ENCODE peak calls at places on chromosomes 3 and 15, in four cellular contexts. W, B, O and A are unnamed samples.

GRCh38 chr3:38115645-38116427 is 21.1 kb downstream of the ACAA1 start:
- DNase-seq in O (no peak), W (no peak), B (no peak), A (no peak)

GRCh38 chr15:74140445-74140761 is 10.0 kb downstream of the ISLR2 start:
- DNase-seq in W (no peak), O (no peak), B (no peak), A (no peak)

GRCh38 chr3:107641572-107642307 is 119.0 kb downstream of the BBX start:
- DNase-seq in W (no peak), O (no peak), B (no peak), A (no peak)

GRCh38 chr3:24367681-24368264 is 126.9 kb downstream of the THRB start:
- DNase-seq in B (no peak), O (no peak), W (no peak), A (no peak)

GRCh38 chr15:58441376-58442070 is 9.7 kb downstream of the LIPC start:
- DNase-seq in W (no peak), O (no peak), B (no peak), A (no peak)

GRCh38 chr3:1118074-1118473 is 25.2 kb downstream of the CNTN6 start:
- DNase-seq in B (no peak), W (no peak), O (no peak), A (no peak)

GRCh38 chr3:128619146-128619890 is 31.3 kb downstream of the RPN1 start:
- DNase-seq in O (no peak), W (no peak), B (no peak), A (no peak)

GRCh38 chr3:52121459-52121795 is 32.8 kb downstream of the POC1A start:
- DNase-seq in W (no peak), O (no peak), B (no peak), A (no peak)

GRCh38 chr3:129650256-129650872 is 43.9 kb upstream of the PLXND1 start:
- DNase-seq in W (peak; percentile 58), B (peak; percentile 48), O (peak; percentile 32), A (no peak)

GRCh38 chr15:39788800-39789565 is 6.3 kb upstream of the FSIP1 start:
- DNase-seq in B (no peak), W (no peak), O (no peak), A (no peak)

GRCh38 chr15:73284073-73284472 is 84.7 kb downstream of the HCN4 start:
- DNase-seq in B (no peak), O (no peak), W (no peak), A (no peak)

GRCh38 chr15:52329980-52330379 is 34.4 kb upstream of the MYO5C start:
- DNase-seq in O (no peak), B (no peak), W (no peak), A (no peak)

GRCh38 chr15:43911235-43911661 is 84.4 kb downstream of the WDR76 start:
- DNase-seq in O (no peak), W (no peak), B (no peak), A (no peak)

GRCh38 chr3:171190668-171191067 is 164.1 kb upstream of the SLC2A2 start:
- DNase-seq in O (no peak), B (no peak), W (no peak), A (no peak)

GRCh38 chr3:174102274-174102673 is 704.7 kb downstream of the NLGN1 start:
- DNase-seq in W (no peak), O (no peak), B (no peak), A (no peak)

GRCh38 chr3:129794319-129795201 is 99.0 kb downstream of the TMCC1 start:
- DNase-seq in W (peak; percentile 7), O (no peak), B (peak; percentile 22), A (peak; percentile 17)

GRCh38 chr3:9422712-9423424 is 25.5 kb downstream of the SETD5 start:
- DNase-seq in O (no peak), W (peak; percentile 57), B (peak; percentile 98), A (no peak)

GRCh38 chr3:15300318-15301078 is 31.9 kb downstream of the SH3BP5 start:
- DNase-seq in B (no peak), O (no peak), W (no peak), A (no peak)

GRCh38 chr3:184672972-184673875 is 38.6 kb downstream of the MAGEF1 start:
- DNase-seq in O (no peak), B (no peak), W (no peak), A (no peak)

GRCh38 chr15:85125056-85125661 is 143.5 kb downstream of the PDE8A start:
- DNase-seq in O (no peak), W (no peak), B (no peak), A (no peak)

GRCh38 chr15:56838085-56838484 is 80.4 kb upstream of the TCF12 start:
- DNase-seq in W (no peak), B (no peak), O (no peak), A (no peak)

GRCh38 chr3:87225659-87226058 is 1.4 kb upstream of the CHMP2B start:
- DNase-seq in B (no peak), O (no peak), W (no peak), A (no peak)

GRCh38 chr3:124282751-124283643 is 291.1 kb upstream of the ROPN1 start:
- DNase-seq in W (no peak), O (no peak), B (no peak), A (no peak)

GRCh38 chr15:85296615-85297402 is 83.6 kb upstream of the AKAP13 start:
- DNase-seq in W (no peak), O (peak; percentile 58), B (peak; percentile 75), A (peak; percentile 48)

GRCh38 chr15:52728899-52729298 is 49.7 kb upstream of the ATOSA start:
- DNase-seq in B (no peak), W (no peak), O (no peak), A (no peak)

GRCh38 chr3:158847466-158847849 is 45.6 kb downstream of the MFSD1 start:
- DNase-seq in B (no peak), W (no peak), O (no peak), A (no peak)

GRCh38 chr3:31196261-31196660 is 301.8 kb upstream of the GADL1 start:
- DNase-seq in O (no peak), W (no peak), B (no peak), A (no peak)

GRCh38 chr3:170809975-170810357 is 60.0 kb downstream of the RPL22L1 start:
- DNase-seq in W (no peak), O (no peak), B (no peak), A (no peak)

DNA sequence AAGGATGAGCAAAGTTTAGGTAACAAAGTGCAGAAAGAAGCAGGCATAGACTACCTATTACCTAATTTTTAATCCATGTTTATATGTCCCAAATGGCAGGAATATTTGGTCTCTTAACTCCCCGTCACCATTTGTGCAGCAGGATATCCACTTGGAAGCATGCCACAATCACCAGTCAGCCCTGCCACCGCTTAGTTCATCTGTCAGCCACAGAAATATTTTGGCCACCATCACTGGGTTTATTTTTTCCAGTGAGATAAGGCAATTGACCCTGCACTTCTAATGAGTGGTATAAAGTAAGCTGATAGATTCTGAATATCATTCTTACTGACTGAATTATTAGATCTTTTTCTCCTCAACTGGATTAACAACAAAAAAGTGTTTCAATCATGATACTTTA is 152.9 kb upstream of the SOX2 start:
- DNase-seq in B (no peak), W (no peak), O (no peak), A (no peak)
- TF ChIP-seq TAF1 in B (no peak), W (no peak), O (no peak), A (no peak)

DNA sequence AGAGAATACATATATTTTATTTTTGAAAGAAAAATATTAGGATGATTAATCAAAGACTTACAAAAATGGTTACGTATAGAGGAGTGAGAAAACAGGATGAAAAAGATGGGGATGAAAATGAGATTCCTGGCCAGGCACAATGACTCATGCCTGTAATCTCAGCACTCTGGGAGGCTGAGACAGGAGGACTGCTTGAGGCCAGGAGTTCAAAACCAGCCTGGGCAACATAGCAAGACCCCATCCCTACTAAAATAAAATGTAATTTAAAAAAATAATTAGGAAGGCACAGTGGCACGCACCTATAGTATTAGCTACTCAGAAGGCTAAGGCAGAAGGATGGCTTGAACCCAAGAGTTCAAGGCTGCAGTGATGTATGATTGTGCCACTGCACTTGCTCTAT is 11.9 kb downstream of the MYO9A start:
- DNase-seq in O (no peak), B (no peak), W (no peak), A (no peak)
- TF ChIP-seq TAF1 in O (no peak), B (no peak), W (no peak), A (no peak)

GRCh38 chr3:132016061-132017041 is 18.5 kb downstream of the CPNE4 start:
- DNase-seq in W (no peak), B (no peak), O (no peak), A (no peak)
- TF ChIP-seq TAF1 in W (no peak), B (no peak), O (no peak), A (no peak)

DNA sequence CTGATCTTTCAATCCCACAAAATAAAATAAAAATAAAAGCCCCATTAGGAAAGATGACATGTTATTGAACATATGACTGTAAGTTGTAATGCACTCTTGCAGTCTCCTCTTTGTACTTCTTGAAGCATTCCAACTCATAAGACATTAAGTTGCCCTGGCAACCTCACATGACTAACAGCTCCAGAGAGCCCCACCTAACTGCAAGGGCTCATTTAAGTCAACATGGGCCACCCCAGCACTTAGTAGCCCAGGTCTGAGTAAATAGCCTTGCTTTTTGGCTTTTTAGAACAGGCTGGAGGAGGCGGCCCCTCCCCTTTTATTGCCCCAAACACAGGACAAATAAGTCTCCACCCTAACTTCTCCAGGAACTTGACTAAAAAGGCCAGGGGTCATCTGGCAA is 135.1 kb downstream of the TMCO5A start:
- DNase-seq in W (no peak), O (no peak), B (no peak), A (no peak)
- TF ChIP-seq TAF1 in W (no peak), O (no peak), B (no peak), A (no peak)

GRCh38 chr3:133574260-133574881 is 885 bp downstream of the CDV3 start:
- DNase-seq in W (peak; percentile 61), B (peak; percentile 44), O (peak; percentile 30), A (peak; percentile 28)
- TF ChIP-seq TAF1 in W (no peak), B (peak; percentile 38), O (peak; percentile 77), A (peak; percentile 46)

GRCh38 chr15:62782100-62782791 is 260.3 kb upstream of the TPM1 start:
- DNase-seq in W (peak; percentile 50), O (peak; percentile 16), B (peak; percentile 78), A (no peak)
- TF ChIP-seq TAF1 in W (no peak), O (no peak), B (no peak), A (no peak)

GRCh38 chr15:91942676-91943417 is 89.3 kb downstream of the SLCO3A1 start:
- DNase-seq in O (no peak), B (peak; percentile 27), W (no peak), A (no peak)
- TF ChIP-seq TAF1 in O (no peak), B (no peak), W (no peak), A (no peak)

GRCh38 chr3:169260296-169260695 is 403.2 kb downstream of the MECOM start:
- DNase-seq in W (no peak), B (no peak), O (no peak), A (no peak)

GRCh38 chr3:169255506-169255905 is 408.0 kb downstream of the MECOM start:
- DNase-seq in O (no peak), B (no peak), W (no peak), A (no peak)

GRCh38 chr3:169256791-169257522 is 406.6 kb downstream of the MECOM start:
- DNase-seq in O (no peak), B (no peak), W (no peak), A (no peak)

GRCh38 chr3:169256027-169256426 is 407.5 kb downstream of the MECOM start:
- DNase-seq in B (no peak), O (no peak), W (no peak), A (no peak)

DNA sequence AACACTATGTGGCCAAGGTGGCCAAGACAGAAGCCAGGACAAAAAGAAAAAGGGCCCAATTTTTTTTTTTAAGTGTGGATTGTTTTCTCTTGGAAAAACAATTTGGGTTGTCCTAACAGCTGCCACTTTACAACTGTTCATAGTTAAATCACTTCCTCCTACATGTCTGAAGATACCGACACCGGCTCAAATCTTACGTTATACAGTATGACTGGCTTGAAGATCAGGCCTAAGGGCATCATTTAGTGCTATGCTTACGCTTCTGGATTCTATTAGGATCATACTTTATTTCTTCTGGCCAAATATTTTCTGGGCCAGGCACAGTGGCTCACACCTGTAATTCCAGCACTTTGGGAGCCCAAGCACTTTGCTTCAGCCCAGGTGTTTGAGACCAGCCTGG is 404.4 kb downstream of the MECOM start:
- DNase-seq in W (no peak), O (no peak), B (no peak), A (no peak)
- TF ChIP-seq TAF1 in W (no peak), O (no peak), B (no peak), A (no peak)